ENCODE peak calls at places on chromosomes 7 and 10, in nine cellular contexts. E is heart right ventricle; D is myocyte; X is effector CD4-positive, alpha-beta T cell; N is astrocyte of the spinal cord; M is EL; G is aorta; T is HT1080; J is astrocyte of the cerebellum. K is an unnamed sample.

GRCh38 chr7:105830405-105831218 is 45.8 kb downstream of the ATXN7L1 start:
- DNase-seq in G (no peak), M (peak; percentile 97), X (no peak), J (peak; percentile 94), D (peak; percentile 88), T (peak; percentile 99), N (peak; percentile 95), E (no peak), K (peak; percentile 99)

GRCh38 chr7:5077740-5078139 is 32.1 kb downstream of the RBAK start:
- DNase-seq in X (no peak), N (peak; percentile 33), J (no peak), E (no peak), M (no peak), G (peak; percentile 50), T (no peak), D (peak; percentile 79), K (peak; percentile 42)

GRCh38 chr10:62112963-62113362 is 155.7 kb downstream of the RTKN2 start:
- DNase-seq in T (no peak), G (no peak), N (no peak), J (no peak), M (no peak), E (no peak), X (no peak), D (no peak), K (no peak)

GRCh38 chr10:124287791-124288190 is 130.9 kb downstream of the OAT start:
- DNase-seq in D (no peak), N (no peak), M (no peak), T (no peak), E (no peak), X (no peak), J (no peak), G (peak; percentile 58), K (no peak)

GRCh38 chr7:116930156-116930913 is 23.0 kb upstream of the ST7 start:
- DNase-seq in J (peak; percentile 72), G (peak; percentile 94), N (peak; percentile 75), T (peak; percentile 76), E (peak; percentile 80), M (peak; percentile 85), X (peak; percentile 70), D (peak; percentile 86), K (peak; percentile 82)

GRCh38 chr7:55245271-55245723 is 119.8 kb upstream of the LANCL2 start:
- DNase-seq in E (no peak), X (no peak), D (peak; percentile 90), N (peak; percentile 93), T (peak; percentile 41), M (peak; percentile 87), J (peak; percentile 99), G (no peak), K (peak; percentile 65)

GRCh38 chr7:128033246-128033645 is 2.0 kb upstream of the LRRC4 start:
- DNase-seq in G (no peak), D (no peak), X (no peak), M (no peak), E (no peak), T (no peak), N (no peak), J (no peak), K (no peak)

GRCh38 chr7:114790526-114790925 is 131.4 kb upstream of the MDFIC start:
- DNase-seq in N (no peak), D (peak; percentile 3), E (no peak), M (no peak), G (no peak), T (no peak), X (no peak), J (no peak), K (no peak)

GRCh38 chr10:131851332-131851731 is 49.5 kb upstream of the PPP2R2D start:
- DNase-seq in E (no peak), J (no peak), N (no peak), M (no peak), X (no peak), D (peak; percentile 3), G (peak; percentile 21), T (no peak), K (no peak)

GRCh38 chr10:17923728-17924127 is 28.0 kb upstream of the SLC39A12 start:
- DNase-seq in T (peak; percentile 88), G (peak; percentile 80), X (no peak), E (no peak), N (peak; percentile 92), D (peak; percentile 79), M (peak; percentile 95), J (peak; percentile 84), K (peak; percentile 85)

K was measured in M059J.